ENCODE peak calls at places on chromosomes 4 and X, in six cellular contexts. Z is GM23338, F is SK-N-SH, Q is MM.1S, B is neural progenitor cell, X is PC-3. E is an unnamed sample. For H3F3A, the result is how much of the 10 kb centered on the place peaks cover.

GRCh38 chrX:13094780-13095425 is 50.5 kb upstream of the FAM9C start:
- DNase-seq in Z (no peak), F (no peak), Q (no peak), B (peak), X (no peak), E (no peak)

GRCh38 chr4:3204021-3204431 is 44.9 kb upstream of the MSANTD1 start:
- DNase-seq in Z (no peak), F (no peak), Q (no peak), B (no peak), X (no peak), E (no peak)

GRCh38 chrX:148380614-148381561 is 119.5 kb upstream of the AFF2 start:
- DNase-seq in Z (no peak), F (no peak), Q (peak), B (no peak), X (no peak), E (no peak)

GRCh38 chrX:71169586-71169985 is 24.9 kb downstream of the NLGN3 start:
- DNase-seq in Z (no peak), F (no peak), Q (no peak), B (no peak), X (no peak), E (no peak)

GRCh38 chr4:101274888-101275752 is 72.2 kb downstream of the PPP3CA start:
- DNase-seq in Z (no peak), F (no peak), Q (no peak), B (no peak), X (no peak), E (no peak)

GRCh38 chr4:56183344-56183959 is 203.8 kb downstream of the AASDH start:
- DNase-seq in Z (peak), F (no peak), Q (peak), B (no peak), X (no peak), E (no peak)

GRCh38 chr4:8649631-8650261 is 57.2 kb downstream of the CPZ start:
- DNase-seq in Z (no peak), F (no peak), Q (no peak), B (no peak), X (no peak), E (no peak)

GRCh38 chr4:67638157-67638556 is 62.8 kb downstream of the UBA6 start:
- DNase-seq in Z (no peak), F (no peak), Q (no peak), B (no peak), X (no peak), E (no peak)

GRCh38 chrX:120741452-120741851 is 111.6 kb upstream of the C1GALT1C1 start:
- DNase-seq in Z (no peak), F (no peak), Q (no peak), B (no peak), X (peak), E (no peak)

GRCh38 chr4:16591867-16592266 is 306.6 kb downstream of the LDB2 start:
- DNase-seq in Z (no peak), F (peak), Q (no peak), B (peak), X (no peak), E (no peak)

GRCh38 chr4:144189121-144189520 is 48.6 kb upstream of the GYPA start:
- DNase-seq in Z (no peak), F (no peak), Q (no peak), B (no peak), X (no peak), E (no peak)

GRCh38 chrX:70042399-70043371 is 7.1 kb downstream of the AWAT2 start:
- DNase-seq in Z (peak), F (no peak), Q (no peak), B (no peak), X (peak), E (peak)

GRCh38 chr4:110245567-110245966 is 47.2 kb upstream of the ELOVL6 start:
- DNase-seq in Z (no peak), F (no peak), Q (no peak), B (no peak), X (peak), E (peak)

GRCh38 chrX:154036513-154036912 is 16.8 kb upstream of the IRAK1 start:
- DNase-seq in Z (peak), F (no peak), Q (no peak), B (peak), X (no peak), E (no peak)

GRCh38 chrX:107204063-107204605 is 2.1 kb downstream of the NUP62CL start:
- DNase-seq in Z (peak), F (no peak), Q (no peak), B (peak), X (no peak), E (no peak)

GRCh38 chr4:145034727-145035211 is 63.2 kb downstream of the ANAPC10 start:
- DNase-seq in Z (no peak), F (no peak), Q (no peak), B (no peak), X (no peak), E (no peak)

GRCh38 chrX:149718757-149719156 is 6.9 kb downstream of the MAGEA11 start:
- DNase-seq in Z (no peak), F (no peak), Q (no peak), B (no peak), X (no peak), E (no peak)

GRCh38 chrX:38649674-38650647 is 88.6 kb downstream of the TSPAN7 start:
- DNase-seq in Z (no peak), F (no peak), Q (no peak), B (no peak), X (no peak), E (no peak)

GRCh38 chrX:53265771-53266170 is 15.6 kb downstream of the IQSEC2 start:
- DNase-seq in Z (no peak), F (no peak), Q (no peak), B (no peak), X (peak), E (peak)

GRCh38 chr4:95548738-95549245 is at the start of gene UNC5C:
- DNase-seq in Z (peak), F (peak), Q (no peak), B (peak), X (no peak), E (peak)

GRCh38 chr4:70531981-70532380 is 13.6 kb downstream of the AMTN start:
- DNase-seq in Z (peak), F (peak), Q (no peak), B (no peak), X (peak), E (no peak)

GRCh38 chr4:177118596-177118995 is 191.1 kb upstream of the NEIL3 start:
- DNase-seq in Z (no peak), F (peak), Q (no peak), B (no peak), X (no peak), E (no peak)

GRCh38 chrX:40153335-40154221 is 55.8 kb upstream of the BCOR start:
- DNase-seq in Z (peak), F (peak), Q (peak), B (peak), X (peak), E (no peak)

GRCh38 chrX:17549005-17549685 is 174.1 kb downstream of the NHS start:
- DNase-seq in Z (no peak), F (no peak), Q (peak), B (peak), X (no peak), E (no peak)

GRCh38 chr4:1471443-1472147 is 65.4 kb upstream of the NKX1-1 start:
- DNase-seq in Z (no peak), F (peak), Q (no peak), B (no peak), X (no peak), E (no peak)

GRCh38 chr4:16705341-16705740 is 193.1 kb downstream of the LDB2 start:
- DNase-seq in Z (no peak), F (no peak), Q (no peak), B (no peak), X (no peak), E (no peak)

GRCh38 chr4:41573458-41574129 is 35.6 kb downstream of the LIMCH1 start:
- DNase-seq in Z (no peak), F (no peak), Q (no peak), B (no peak), X (peak), E (no peak)

GRCh38 chr4:73944061-73944875 is 37.6 kb downstream of the PF4 start:
- DNase-seq in Z (peak), F (peak), Q (no peak), B (peak), X (no peak), E (peak)

GRCh38 chrX:21376636-21377035 is 2.4 kb downstream of the CNKSR2 start:
- DNase-seq in Z (no peak), F (no peak), Q (no peak), B (no peak), X (no peak), E (no peak)

GRCh38 chrX:118347131-118347530 is 1.2 kb downstream of the WDR44 start:
- DNase-seq in Z (no peak), F (peak), Q (peak), B (peak), X (peak), E (peak)

GRCh38 chr4:8046925-8047541 is 107.4 kb upstream of the AFAP1 start:
- DNase-seq in Z (no peak), F (no peak), Q (no peak), B (no peak), X (no peak), E (no peak)

GRCh38 chrX:120625366-120625765 is 4.5 kb downstream of the C1GALT1C1 start:
- DNase-seq in Z (no peak), F (no peak), Q (peak), B (no peak), X (no peak), E (no peak)

GRCh38 chr4:138919094-138919936 is 96.3 kb upstream of the NOCT start:
- DNase-seq in Z (peak), F (peak), Q (peak), B (peak), X (peak), E (peak)

GRCh38 chrX:129932792-129933321 is 26.9 kb downstream of the UTP14A start:
- DNase-seq in Z (peak), F (no peak), Q (no peak), B (peak), X (peak), E (no peak)

GRCh38 chr4:124722069-124722468 is 9.5 kb upstream of the ANKRD50 start:
- DNase-seq in Z (no peak), F (no peak), Q (no peak), B (no peak), X (no peak), E (no peak)

GRCh38 chr4:36502350-36502749 is 220.9 kb downstream of the DTHD1 start:
- DNase-seq in Z (no peak), F (no peak), Q (no peak), B (no peak), X (peak), E (no peak)

GRCh38 chrX:17443546-17443945 is 68.5 kb downstream of the NHS start:
- DNase-seq in Z (no peak), F (no peak), Q (no peak), B (no peak), X (no peak), E (no peak)

DNA sequence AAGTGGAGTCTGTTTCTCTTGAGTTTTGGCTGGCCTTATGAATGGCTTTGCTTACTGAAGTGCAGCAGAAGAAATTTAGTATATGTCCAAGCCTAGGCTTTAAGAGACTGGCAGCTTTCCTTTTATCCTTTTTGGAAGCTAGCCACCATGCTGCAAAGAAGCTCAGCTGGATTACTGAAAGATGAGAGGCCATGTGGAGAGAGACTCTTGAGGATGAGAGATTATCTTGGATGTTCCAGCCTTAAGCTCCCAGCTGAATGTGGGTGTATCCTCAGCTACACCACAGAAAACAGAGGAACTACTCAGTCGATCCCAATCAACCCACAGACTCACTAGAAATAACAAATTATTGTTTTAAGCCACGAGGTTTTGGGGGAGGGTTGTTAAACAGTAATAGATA is 12.5 kb downstream of the CCNG2 start:
- DNase-seq in Z (no peak), F (no peak), Q (no peak), B (peak), X (no peak), E (no peak)
- H3F3A ChIP-seq in Z (under half), F (under half), Q (under half), B (half or more), X (under half), E (under half)

DNA sequence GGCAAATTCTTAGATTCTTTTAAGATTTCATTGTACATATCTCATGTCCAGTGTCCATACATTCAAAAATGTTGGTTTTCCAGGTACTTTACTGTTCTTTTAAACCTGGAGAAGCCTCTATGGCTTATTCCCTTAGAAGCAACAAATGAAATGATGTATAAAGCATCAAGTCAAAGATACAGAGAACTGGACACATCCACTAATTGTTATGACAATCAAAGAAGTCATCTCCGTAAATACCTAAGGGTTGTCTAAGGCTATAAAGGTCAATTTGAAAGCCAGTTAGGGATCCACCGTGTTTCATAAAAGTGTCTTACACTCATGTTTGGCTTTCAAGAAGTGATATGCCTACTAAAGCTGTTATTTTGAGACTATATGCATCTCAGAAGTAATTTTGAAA is 32.4 kb downstream of the UBE2D3 start:
- DNase-seq in Z (no peak), F (no peak), Q (no peak), B (no peak), X (no peak), E (no peak)
- H3F3A ChIP-seq in Z (under half), F (under half), Q (under half), B (under half), X (under half), E (under half)

GRCh38 chrX:79259073-79259689 is 108.0 kb downstream of the ITM2A start:
- DNase-seq in Z (no peak), F (no peak), Q (peak), B (no peak), X (no peak), E (no peak)
- H3F3A ChIP-seq in Z (under half), F (under half), Q (under half), B (under half), X (under half), E (under half)

DNA sequence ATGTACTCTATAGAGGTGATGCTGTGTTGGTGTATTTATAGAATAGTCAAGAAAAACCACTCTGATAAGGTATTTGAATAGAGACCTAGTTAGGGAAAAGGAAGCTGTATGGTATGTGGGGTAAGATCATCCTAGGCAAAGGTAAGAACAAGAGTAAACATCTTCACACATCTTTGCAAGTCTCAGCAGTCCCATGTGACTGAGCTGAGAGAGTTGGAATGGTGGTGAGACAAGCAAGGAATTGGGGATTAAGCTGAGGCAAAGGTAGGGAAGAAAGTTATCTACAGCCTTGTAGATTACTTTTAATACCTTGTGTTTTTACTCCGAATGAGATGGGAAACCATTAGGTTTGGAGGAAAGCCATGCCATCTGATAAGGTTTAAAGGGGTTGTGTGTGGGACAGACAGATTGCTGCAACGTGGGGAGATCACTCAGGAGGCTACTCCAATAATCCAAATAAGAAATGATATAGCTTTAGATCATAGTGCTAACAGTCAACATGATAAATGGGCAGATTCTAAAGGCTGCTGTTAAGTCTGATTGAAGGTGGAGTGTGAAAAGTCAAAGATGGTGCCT is 31.7 kb upstream of the MANBA start:
- DNase-seq in Z (peak), F (no peak), Q (no peak), B (no peak), X (no peak), E (no peak)
- H3F3A ChIP-seq in Z (under half), F (under half), Q (under half), B (under half), X (under half), E (under half)

GRCh38 chr4:89293299-89293698 is 14.3 kb downstream of the GPRIN3 start:
- DNase-seq in Z (no peak), F (no peak), Q (peak), B (no peak), X (no peak), E (no peak)
- H3F3A ChIP-seq in Z (under half), F (under half), Q (half or more), B (under half), X (under half), E (under half)